ENCODE peak calls at places on chromosome 16, in eight cellular contexts. One of them, this sample, is unnamed.
A peak's percentile ranks its signal among the peaks of the same experiment; 100 is the strongest.

GRCh38 chr16:88608076-88608475 is 30.3 kb upstream of the IL17C start:
- DNase-seq in neuronal stem cell: no peak
- DNase-seq in ovary: no peak
- DNase-seq in AG04449: no peak
- DNase-seq in A549: no peak
- DNase-seq in H1: no peak
- DNase-seq in skeletal muscle cell: no peak
- DNase-seq in Caco-2: no peak
- DNase-seq in this sample: no peak

GRCh38 chr16:49644143-49644460 is 211.8 kb downstream of the ZNF423 start:
- DNase-seq in skeletal muscle cell: no peak
- DNase-seq in neuronal stem cell: no peak
- DNase-seq in AG04449: no peak
- DNase-seq in H1: no peak
- DNase-seq in A549: no peak
- DNase-seq in Caco-2: no peak
- DNase-seq in ovary: no peak
- DNase-seq in this sample: no peak

GRCh38 chr16:11232852-11233726 is 22.9 kb downstream of the SOCS1 start:
- DNase-seq in ovary: no peak
- DNase-seq in neuronal stem cell: no peak
- DNase-seq in H1: peak; percentile 69
- DNase-seq in A549: no peak
- DNase-seq in skeletal muscle cell: no peak
- DNase-seq in Caco-2: no peak
- DNase-seq in AG04449: no peak
- DNase-seq in this sample: peak; percentile 47

GRCh38 chr16:77584205-77584859 is 138.0 kb upstream of the NUDT7 start:
- DNase-seq in A549: peak; percentile 66
- DNase-seq in neuronal stem cell: peak; percentile 59
- DNase-seq in H1: peak; percentile 59
- DNase-seq in Caco-2: peak; percentile 46
- DNase-seq in AG04449: peak; percentile 29
- DNase-seq in skeletal muscle cell: peak; percentile 20
- DNase-seq in ovary: peak; percentile 43
- DNase-seq in this sample: no peak

GRCh38 chr16:66476328-66477027 is 49.4 kb downstream of the BEAN1 start:
- DNase-seq in neuronal stem cell: no peak
- DNase-seq in H1: peak; percentile 83
- DNase-seq in skeletal muscle cell: no peak
- DNase-seq in A549: peak; percentile 25
- DNase-seq in ovary: no peak
- DNase-seq in Caco-2: no peak
- DNase-seq in AG04449: no peak
- DNase-seq in this sample: no peak

GRCh38 chr16:29868396-29868795 is 5.4 kb upstream of the CDIPT start:
- DNase-seq in H1: no peak
- DNase-seq in neuronal stem cell: no peak
- DNase-seq in skeletal muscle cell: no peak
- DNase-seq in ovary: no peak
- DNase-seq in AG04449: no peak
- DNase-seq in A549: no peak
- DNase-seq in Caco-2: no peak
- DNase-seq in this sample: no peak

GRCh38 chr16:56932588-56933265 is 785 bp downstream of the HERPUD1 start:
- DNase-seq in Caco-2: peak; percentile 81
- DNase-seq in neuronal stem cell: peak; percentile 45
- DNase-seq in ovary: peak; percentile 82
- DNase-seq in AG04449: no peak
- DNase-seq in H1: peak; percentile 55
- DNase-seq in A549: peak; percentile 81
- DNase-seq in skeletal muscle cell: no peak
- DNase-seq in this sample: peak; percentile 84

GRCh38 chr16:27401768-27402568 is at the start of gene IL21R:
- DNase-seq in skeletal muscle cell: peak; percentile 62
- DNase-seq in neuronal stem cell: no peak
- DNase-seq in AG04449: no peak
- DNase-seq in A549: no peak
- DNase-seq in ovary: no peak
- DNase-seq in H1: no peak
- DNase-seq in Caco-2: no peak
- DNase-seq in this sample: peak; percentile 81

GRCh38 chr16:87945351-87946042 is 5.7 kb upstream of the BANP start:
- DNase-seq in A549: peak; percentile 50
- DNase-seq in Caco-2: peak; percentile 100
- DNase-seq in skeletal muscle cell: peak; percentile 73
- DNase-seq in H1: no peak
- DNase-seq in neuronal stem cell: peak; percentile 46
- DNase-seq in ovary: peak; percentile 84
- DNase-seq in AG04449: no peak
- DNase-seq in this sample: peak; percentile 77

GRCh38 chr16:47143677-47144558 is at the start of gene NETO2:
- DNase-seq in ovary: peak; percentile 17
- DNase-seq in neuronal stem cell: peak; percentile 52
- DNase-seq in AG04449: no peak
- DNase-seq in skeletal muscle cell: no peak
- DNase-seq in H1: peak; percentile 80
- DNase-seq in A549: peak; percentile 69
- DNase-seq in Caco-2: peak; percentile 53
- DNase-seq in this sample: peak; percentile 81

GRCh38 chr16:27335349-27336052 is 21.7 kb downstream of the IL4R start:
- DNase-seq in H1: no peak
- DNase-seq in Caco-2: no peak
- DNase-seq in A549: no peak
- DNase-seq in ovary: no peak
- DNase-seq in skeletal muscle cell: no peak
- DNase-seq in AG04449: no peak
- DNase-seq in neuronal stem cell: no peak
- DNase-seq in this sample: no peak

GRCh38 chr16:50195276-50195675 is 42.2 kb downstream of the TENT4B start:
- DNase-seq in AG04449: no peak
- DNase-seq in H1: no peak
- DNase-seq in A549: no peak
- DNase-seq in skeletal muscle cell: no peak
- DNase-seq in Caco-2: no peak
- DNase-seq in ovary: no peak
- DNase-seq in neuronal stem cell: no peak
- DNase-seq in this sample: no peak

GRCh38 chr16:71840052-71840451 is 5.7 kb upstream of the ATXN1L start:
- DNase-seq in skeletal muscle cell: no peak
- DNase-seq in neuronal stem cell: no peak
- DNase-seq in AG04449: peak; percentile 52
- DNase-seq in ovary: no peak
- DNase-seq in Caco-2: no peak
- DNase-seq in H1: no peak
- DNase-seq in A549: no peak
- DNase-seq in this sample: no peak

GRCh38 chr16:15650698-15651161 is 685 bp downstream of the NDE1 start:
- DNase-seq in skeletal muscle cell: no peak
- DNase-seq in ovary: peak; percentile 58
- DNase-seq in H1: no peak
- DNase-seq in AG04449: no peak
- DNase-seq in neuronal stem cell: peak; percentile 20
- DNase-seq in A549: no peak
- DNase-seq in Caco-2: no peak
- DNase-seq in this sample: no peak

GRCh38 chr16:87681990-87682570 is 79.8 kb downstream of the JPH3 start:
- DNase-seq in Caco-2: no peak
- DNase-seq in ovary: no peak
- DNase-seq in A549: peak; percentile 48
- DNase-seq in skeletal muscle cell: peak; percentile 36
- DNase-seq in H1: peak; percentile 80
- DNase-seq in AG04449: peak; percentile 14
- DNase-seq in neuronal stem cell: no peak
- DNase-seq in this sample: no peak

GRCh38 chr16:62035115-62036092 is 834 bp downstream of the CDH8 start:
- DNase-seq in skeletal muscle cell: no peak
- DNase-seq in Caco-2: no peak
- DNase-seq in neuronal stem cell: peak; percentile 71
- DNase-seq in AG04449: no peak
- DNase-seq in ovary: no peak
- DNase-seq in A549: no peak
- DNase-seq in H1: peak; percentile 86
- DNase-seq in this sample: no peak

GRCh38 chr16:80875616-80876015 is 71.2 kb upstream of the CDYL2 start:
- DNase-seq in A549: no peak
- DNase-seq in neuronal stem cell: no peak
- DNase-seq in skeletal muscle cell: no peak
- DNase-seq in ovary: no peak
- DNase-seq in H1: no peak
- DNase-seq in AG04449: no peak
- DNase-seq in Caco-2: no peak
- DNase-seq in this sample: no peak

GRCh38 chr16:88347656-88348376 is 34.9 kb upstream of the ZNF469 start:
- DNase-seq in A549: no peak
- DNase-seq in neuronal stem cell: no peak
- DNase-seq in skeletal muscle cell: no peak
- DNase-seq in H1: no peak
- DNase-seq in AG04449: no peak
- DNase-seq in Caco-2: no peak
- DNase-seq in ovary: no peak
- DNase-seq in this sample: peak; percentile 58

GRCh38 chr16:6484931-6485330 is 847.7 kb upstream of the RBFOX1 start:
- DNase-seq in ovary: no peak
- DNase-seq in skeletal muscle cell: no peak
- DNase-seq in Caco-2: no peak
- DNase-seq in A549: no peak
- DNase-seq in neuronal stem cell: no peak
- DNase-seq in AG04449: no peak
- DNase-seq in H1: no peak
- DNase-seq in this sample: no peak

GRCh38 chr16:3966681-3967080 is 86.2 kb upstream of the CREBBP start:
- DNase-seq in ovary: no peak
- DNase-seq in neuronal stem cell: no peak
- DNase-seq in A549: no peak
- DNase-seq in H1: no peak
- DNase-seq in Caco-2: no peak
- DNase-seq in AG04449: no peak
- DNase-seq in skeletal muscle cell: no peak
- DNase-seq in this sample: no peak

GRCh38 chr16:46972971-46973456 is 460 bp downstream of the DNAJA2 start:
- DNase-seq in H1: peak; percentile 55
- DNase-seq in A549: no peak
- DNase-seq in Caco-2: peak; percentile 69
- DNase-seq in AG04449: no peak
- DNase-seq in ovary: peak; percentile 41
- DNase-seq in skeletal muscle cell: no peak
- DNase-seq in neuronal stem cell: peak; percentile 26
- DNase-seq in this sample: peak; percentile 38

GRCh38 chr16:19505600-19506303 is 16.1 kb downstream of the GDE1 start:
- DNase-seq in Caco-2: no peak
- DNase-seq in AG04449: no peak
- DNase-seq in H1: no peak
- DNase-seq in A549: no peak
- DNase-seq in ovary: no peak
- DNase-seq in skeletal muscle cell: no peak
- DNase-seq in neuronal stem cell: no peak
- DNase-seq in this sample: peak; percentile 18

GRCh38 chr16:4726616-4727015 is 7.5 kb downstream of the ANKS3 start:
- DNase-seq in H1: no peak
- DNase-seq in ovary: no peak
- DNase-seq in neuronal stem cell: no peak
- DNase-seq in AG04449: no peak
- DNase-seq in Caco-2: no peak
- DNase-seq in A549: no peak
- DNase-seq in skeletal muscle cell: no peak
- DNase-seq in this sample: no peak

GRCh38 chr16:72317378-72317777 is 145.4 kb upstream of the PMFBP1 start:
- DNase-seq in H1: no peak
- DNase-seq in A549: no peak
- DNase-seq in neuronal stem cell: no peak
- DNase-seq in Caco-2: no peak
- DNase-seq in AG04449: no peak
- DNase-seq in skeletal muscle cell: peak; percentile 79
- DNase-seq in ovary: no peak
- DNase-seq in this sample: no peak

GRCh38 chr16:69017036-69017783 is 88.2 kb upstream of the HAS3 start:
- DNase-seq in A549: peak; percentile 69
- DNase-seq in ovary: no peak
- DNase-seq in skeletal muscle cell: no peak
- DNase-seq in neuronal stem cell: no peak
- DNase-seq in Caco-2: no peak
- DNase-seq in H1: no peak
- DNase-seq in AG04449: no peak
- DNase-seq in this sample: no peak

GRCh38 chr16:53080345-53081031 is 25.7 kb downstream of the CHD9 start:
- DNase-seq in Caco-2: no peak
- DNase-seq in ovary: peak; percentile 75
- DNase-seq in neuronal stem cell: no peak
- DNase-seq in AG04449: no peak
- DNase-seq in skeletal muscle cell: peak; percentile 81
- DNase-seq in H1: no peak
- DNase-seq in A549: peak; percentile 92
- DNase-seq in this sample: peak; percentile 74
- H3K4me3 ChIP-seq in Caco-2: no peak overlapping the region
- H3K4me3 ChIP-seq in ovary: no peak overlapping the region
- H3K4me3 ChIP-seq in neuronal stem cell: no peak overlapping the region
- H3K4me3 ChIP-seq in AG04449: peak overlapping the region; percentile 18
- H3K4me3 ChIP-seq in skeletal muscle cell: peak overlapping the region; percentile 5
- H3K4me3 ChIP-seq in H1: no peak overlapping the region
- H3K4me3 ChIP-seq in A549: peak overlapping the region; percentile 3
- H3K4me3 ChIP-seq in this sample: no peak overlapping the region

GRCh38 chr16:31200821-31201510 is 1.6 kb downstream of the PYCARD start:
- DNase-seq in AG04449: no peak
- DNase-seq in neuronal stem cell: no peak
- DNase-seq in A549: peak; percentile 49
- DNase-seq in Caco-2: no peak
- DNase-seq in skeletal muscle cell: no peak
- DNase-seq in ovary: no peak
- DNase-seq in H1: no peak
- DNase-seq in this sample: no peak
- H3K4me3 ChIP-seq in AG04449: peak overlapping the region; percentile 69
- H3K4me3 ChIP-seq in neuronal stem cell: no peak overlapping the region
- H3K4me3 ChIP-seq in A549: no peak overlapping the region
- H3K4me3 ChIP-seq in Caco-2: no peak overlapping the region
- H3K4me3 ChIP-seq in skeletal muscle cell: no peak overlapping the region
- H3K4me3 ChIP-seq in ovary: no peak overlapping the region
- H3K4me3 ChIP-seq in H1: peak overlapping the region; percentile 61
- H3K4me3 ChIP-seq in this sample: no peak overlapping the region

GRCh38 chr16:84603115-84603816 is 14.6 kb downstream of the COTL1 start:
- DNase-seq in neuronal stem cell: no peak
- DNase-seq in A549: peak; percentile 85
- DNase-seq in AG04449: peak; percentile 90
- DNase-seq in Caco-2: no peak
- DNase-seq in H1: no peak
- DNase-seq in skeletal muscle cell: peak; percentile 94
- DNase-seq in ovary: peak; percentile 81
- DNase-seq in this sample: peak; percentile 85
- H3K4me3 ChIP-seq in neuronal stem cell: no peak overlapping the region
- H3K4me3 ChIP-seq in A549: peak overlapping the region; percentile 20
- H3K4me3 ChIP-seq in AG04449: peak overlapping the region; percentile 36
- H3K4me3 ChIP-seq in Caco-2: no peak overlapping the region
- H3K4me3 ChIP-seq in H1: no peak overlapping the region
- H3K4me3 ChIP-seq in skeletal muscle cell: no peak overlapping the region
- H3K4me3 ChIP-seq in ovary: no peak overlapping the region
- H3K4me3 ChIP-seq in this sample: no peak overlapping the region

DNA sequence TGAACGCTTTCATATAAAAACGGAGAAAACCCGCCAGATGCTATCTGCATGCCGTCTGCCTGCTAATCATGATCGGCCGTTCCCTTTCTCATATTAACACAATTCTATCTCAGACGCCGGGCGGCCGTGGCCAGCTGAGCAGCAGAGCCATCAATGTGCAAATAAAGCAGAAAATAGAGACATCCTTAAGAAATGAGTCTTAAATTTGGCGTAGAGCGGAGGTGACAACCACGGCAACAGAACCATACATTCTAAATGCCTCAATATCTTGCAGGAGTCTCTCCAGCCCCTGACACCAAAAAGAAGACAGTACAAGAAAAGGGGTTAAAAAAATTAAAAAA is 2.7 kb upstream of the IRX5 start:
- DNase-seq in Caco-2: no peak
- DNase-seq in AG04449: no peak
- DNase-seq in skeletal muscle cell: no peak
- DNase-seq in H1: no peak
- DNase-seq in ovary: no peak
- DNase-seq in A549: peak; percentile 27
- DNase-seq in neuronal stem cell: peak; percentile 30
- DNase-seq in this sample: no peak
- H3K4me3 ChIP-seq in Caco-2: peak overlapping the region; percentile 76
- H3K4me3 ChIP-seq in AG04449: peak overlapping the region; percentile 69
- H3K4me3 ChIP-seq in skeletal muscle cell: peak overlapping the region; percentile 73
- H3K4me3 ChIP-seq in H1: peak overlapping the region; percentile 58
- H3K4me3 ChIP-seq in ovary: peak overlapping the region; percentile 59
- H3K4me3 ChIP-seq in A549: peak overlapping the region; percentile 79
- H3K4me3 ChIP-seq in neuronal stem cell: peak overlapping the region; percentile 73
- H3K4me3 ChIP-seq in this sample: peak overlapping the region; percentile 74

This sample was measured in heart left ventricle.